ENCODE peak calls at places on chromosomes 2 and 18, in four cellular contexts. One of them, this sample, is unnamed.

GRCh38 chr2:11154460-11155325 is 574 bp upstream of the SLC66A3 start:
- DNase-seq in psoas muscle: peak; percentile 99
- DNase-seq in esophagus squamous epithelium: peak; percentile 85
- DNase-seq in Peyer's patch: peak; percentile 98
- DNase-seq in this sample: peak; percentile 99

GRCh38 chr2:219293736-219294201 is 14.6 kb downstream of the DNAJB2 start:
- DNase-seq in esophagus squamous epithelium: no peak
- DNase-seq in psoas muscle: peak; percentile 42
- DNase-seq in Peyer's patch: no peak
- DNase-seq in this sample: peak; percentile 71

GRCh38 chr18:59270689-59271257 is 2.5 kb downstream of the RAX start:
- DNase-seq in esophagus squamous epithelium: no peak
- DNase-seq in psoas muscle: no peak
- DNase-seq in Peyer's patch: no peak
- DNase-seq in this sample: no peak

GRCh38 chr2:174492963-174493431 is 6.2 kb upstream of the GPR155 start:
- DNase-seq in esophagus squamous epithelium: no peak
- DNase-seq in psoas muscle: no peak
- DNase-seq in Peyer's patch: peak; percentile 74
- DNase-seq in this sample: no peak

GRCh38 chr2:137947714-137948336 is 16.4 kb upstream of the HNMT start:
- DNase-seq in psoas muscle: peak; percentile 76
- DNase-seq in Peyer's patch: peak; percentile 38
- DNase-seq in esophagus squamous epithelium: no peak
- DNase-seq in this sample: no peak

GRCh38 chr18:13390196-13390595 is 171.6 kb downstream of the LDLRAD4 start:
- DNase-seq in psoas muscle: no peak
- DNase-seq in esophagus squamous epithelium: no peak
- DNase-seq in Peyer's patch: no peak
- DNase-seq in this sample: peak; percentile 69

GRCh38 chr2:132392211-132392610 is 24.4 kb upstream of the GPR39 start:
- DNase-seq in esophagus squamous epithelium: no peak
- DNase-seq in psoas muscle: no peak
- DNase-seq in Peyer's patch: no peak
- DNase-seq in this sample: no peak

GRCh38 chr2:169707626-169708025 is 13.4 kb downstream of the PHOSPHO2 start:
- DNase-seq in psoas muscle: no peak
- DNase-seq in Peyer's patch: no peak
- DNase-seq in esophagus squamous epithelium: no peak
- DNase-seq in this sample: no peak

GRCh38 chr2:234091432-234091879 is 41.0 kb downstream of the SPP2 start:
- DNase-seq in Peyer's patch: no peak
- DNase-seq in esophagus squamous epithelium: no peak
- DNase-seq in psoas muscle: no peak
- DNase-seq in this sample: no peak

GRCh38 chr2:40346535-40347354 is 105.1 kb downstream of the SLC8A1 start:
- DNase-seq in esophagus squamous epithelium: no peak
- DNase-seq in Peyer's patch: no peak
- DNase-seq in psoas muscle: peak; percentile 60
- DNase-seq in this sample: no peak

GRCh38 chr2:68391099-68391498 is 26.0 kb downstream of the PLEK start:
- DNase-seq in esophagus squamous epithelium: no peak
- DNase-seq in psoas muscle: no peak
- DNase-seq in Peyer's patch: no peak
- DNase-seq in this sample: no peak

GRCh38 chr18:2843161-2843560 is 3.6 kb upstream of the EMILIN2 start:
- DNase-seq in esophagus squamous epithelium: no peak
- DNase-seq in Peyer's patch: peak; percentile 70
- DNase-seq in psoas muscle: no peak
- DNase-seq in this sample: no peak

GRCh38 chr2:240820014-240820606 is at the start of gene KIF1A:
- DNase-seq in esophagus squamous epithelium: no peak
- DNase-seq in Peyer's patch: no peak
- DNase-seq in psoas muscle: peak; percentile 46
- DNase-seq in this sample: no peak

GRCh38 chr2:54579682-54580349 is 123.7 kb downstream of the SPTBN1 start:
- DNase-seq in psoas muscle: no peak
- DNase-seq in Peyer's patch: peak; percentile 75
- DNase-seq in esophagus squamous epithelium: no peak
- DNase-seq in this sample: no peak

GRCh38 chr18:54202851-54203250 is 21.6 kb downstream of the MBD2 start:
- DNase-seq in esophagus squamous epithelium: no peak
- DNase-seq in psoas muscle: no peak
- DNase-seq in Peyer's patch: no peak
- DNase-seq in this sample: no peak

GRCh38 chr2:222423632-222424280 is 587 bp upstream of the SGPP2 start:
- DNase-seq in Peyer's patch: no peak
- DNase-seq in esophagus squamous epithelium: no peak
- DNase-seq in psoas muscle: no peak
- DNase-seq in this sample: no peak

GRCh38 chr2:206232287-206233035 is 42.0 kb upstream of the ZDBF2 start:
- DNase-seq in psoas muscle: no peak
- DNase-seq in Peyer's patch: no peak
- DNase-seq in esophagus squamous epithelium: no peak
- DNase-seq in this sample: no peak

GRCh38 chr2:173649527-173650219 is 295.0 kb downstream of the CDCA7 start:
- DNase-seq in esophagus squamous epithelium: no peak
- DNase-seq in psoas muscle: no peak
- DNase-seq in Peyer's patch: no peak
- DNase-seq in this sample: no peak

GRCh38 chr2:236216711-236217110 is 47.5 kb downstream of the ASB18 start:
- DNase-seq in Peyer's patch: no peak
- DNase-seq in esophagus squamous epithelium: no peak
- DNase-seq in psoas muscle: no peak
- DNase-seq in this sample: peak; percentile 31

GRCh38 chr2:54402350-54402749 is 53.8 kb upstream of the SPTBN1 start:
- DNase-seq in Peyer's patch: no peak
- DNase-seq in esophagus squamous epithelium: no peak
- DNase-seq in psoas muscle: peak; percentile 64
- DNase-seq in this sample: peak; percentile 79

GRCh38 chr2:98944786-98945185 is 8.8 kb upstream of the CRACDL start:
- DNase-seq in esophagus squamous epithelium: no peak
- DNase-seq in Peyer's patch: no peak
- DNase-seq in psoas muscle: no peak
- DNase-seq in this sample: no peak

GRCh38 chr18:79597176-79598045 is 82.2 kb upstream of the CTDP1 start:
- DNase-seq in esophagus squamous epithelium: no peak
- DNase-seq in psoas muscle: peak; percentile 33
- DNase-seq in Peyer's patch: no peak
- DNase-seq in this sample: no peak

GRCh38 chr2:55165567-55165966 is 66.5 kb downstream of the CLHC1 start:
- DNase-seq in Peyer's patch: no peak
- DNase-seq in psoas muscle: no peak
- DNase-seq in esophagus squamous epithelium: no peak
- DNase-seq in this sample: no peak

GRCh38 chr2:222364280-222364895 is 60.0 kb upstream of the SGPP2 start:
- DNase-seq in Peyer's patch: no peak
- DNase-seq in esophagus squamous epithelium: no peak
- DNase-seq in psoas muscle: no peak
- DNase-seq in this sample: no peak

GRCh38 chr2:202814226-202814625 is 57.3 kb downstream of the ICA1L start:
- DNase-seq in esophagus squamous epithelium: no peak
- DNase-seq in psoas muscle: no peak
- DNase-seq in Peyer's patch: no peak
- DNase-seq in this sample: no peak

GRCh38 chr2:37798315-37799005 is 126.6 kb upstream of the RMDN2 start:
- DNase-seq in Peyer's patch: no peak
- DNase-seq in psoas muscle: no peak
- DNase-seq in esophagus squamous epithelium: no peak
- DNase-seq in this sample: no peak

GRCh38 chr18:70991577-70991976 is 702.7 kb downstream of the SOCS6 start:
- DNase-seq in psoas muscle: no peak
- DNase-seq in Peyer's patch: no peak
- DNase-seq in esophagus squamous epithelium: no peak
- DNase-seq in this sample: no peak

DNA sequence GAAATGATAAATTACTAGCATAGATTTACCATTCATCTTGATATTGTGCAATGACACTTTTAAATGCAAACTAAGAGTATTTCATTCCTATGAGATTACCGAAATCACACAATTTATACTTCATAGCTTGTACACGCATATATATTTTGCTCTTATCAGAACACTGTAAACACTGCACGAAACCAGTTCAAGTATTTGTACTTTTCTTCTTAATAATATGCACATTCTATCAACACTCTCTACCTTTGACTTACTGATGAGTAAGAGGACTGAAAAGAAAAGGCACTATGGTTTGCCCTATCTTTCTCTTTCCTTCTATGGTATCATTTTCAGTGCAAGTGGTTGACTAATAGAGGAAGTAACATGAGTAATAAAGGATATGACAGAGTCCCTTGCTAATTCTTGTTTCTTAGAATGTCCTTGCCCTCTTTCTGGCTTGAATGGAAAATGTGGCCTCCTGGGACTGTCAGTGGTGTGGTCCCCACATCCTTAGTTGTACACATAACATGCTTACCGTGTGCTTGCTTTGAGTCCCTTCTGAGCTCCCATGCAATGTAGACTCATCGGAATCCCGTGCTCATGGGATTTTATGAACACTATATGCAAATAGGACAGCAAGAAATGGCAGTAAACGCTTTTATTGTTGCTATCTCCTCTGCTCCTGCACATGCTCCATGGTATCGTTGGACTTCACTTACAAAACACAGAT is 363.5 kb upstream of the TNP1 start:
- DNase-seq in esophagus squamous epithelium: no peak
- DNase-seq in psoas muscle: no peak
- DNase-seq in Peyer's patch: no peak
- DNase-seq in this sample: no peak
- H3K27ac ChIP-seq in esophagus squamous epithelium: peak overlapping the region; percentile 37
- H3K27ac ChIP-seq in psoas muscle: peak overlapping the region; percentile 54
- H3K27ac ChIP-seq in Peyer's patch: no peak overlapping the region
- H3K27ac ChIP-seq in this sample: peak overlapping the region; percentile 58

GRCh38 chr2:17630089-17630488 is 89.6 kb downstream of the VSNL1 start:
- DNase-seq in esophagus squamous epithelium: no peak
- DNase-seq in psoas muscle: no peak
- DNase-seq in Peyer's patch: no peak
- DNase-seq in this sample: no peak
- TF ChIP-seq CTCF in esophagus squamous epithelium: no peak
- TF ChIP-seq CTCF in psoas muscle: no peak
- TF ChIP-seq CTCF in Peyer's patch: no peak
- TF ChIP-seq CTCF in this sample: no peak

DNA sequence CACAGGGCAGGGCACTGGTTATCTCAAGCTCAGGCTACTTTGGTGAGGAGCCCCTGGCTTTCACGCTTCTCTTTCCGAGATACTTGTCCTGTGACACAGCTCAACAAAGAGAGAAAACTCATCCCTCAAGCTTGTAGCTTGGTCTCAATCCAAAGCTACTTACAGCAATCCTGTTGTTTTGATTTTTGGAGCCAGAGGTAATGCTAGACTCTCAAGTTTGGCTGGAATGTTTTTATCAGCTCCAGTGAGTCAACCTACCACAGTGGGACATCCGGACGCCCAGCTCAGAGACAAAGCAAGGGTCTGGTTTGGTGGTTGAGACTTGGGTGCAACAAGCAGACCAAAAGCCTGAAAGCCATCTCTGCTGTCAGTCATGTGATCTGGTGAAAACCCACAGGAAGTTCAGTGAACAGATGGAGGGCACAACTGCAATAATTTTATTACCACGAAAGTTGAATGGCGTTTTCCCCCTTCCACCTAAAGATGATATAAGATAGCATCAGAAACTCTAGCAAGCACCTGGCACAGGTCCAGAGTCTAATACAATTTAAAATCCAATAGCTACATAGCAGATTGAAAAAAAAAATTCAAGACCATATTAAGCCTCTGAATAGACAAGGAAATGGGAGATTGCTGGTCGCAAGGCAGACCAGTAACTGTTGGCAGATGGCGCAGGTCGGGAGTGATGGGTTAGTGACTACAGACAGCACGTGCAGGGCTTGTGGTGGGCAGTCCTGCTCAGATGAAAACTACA is 102.3 kb upstream of the SMAD7 start:
- DNase-seq in esophagus squamous epithelium: no peak
- DNase-seq in psoas muscle: no peak
- DNase-seq in Peyer's patch: peak; percentile 31
- DNase-seq in this sample: no peak
- H3K27ac ChIP-seq in esophagus squamous epithelium: peak overlapping the region; percentile 54
- H3K27ac ChIP-seq in psoas muscle: peak overlapping the region; percentile 48
- H3K27ac ChIP-seq in Peyer's patch: no peak overlapping the region
- H3K27ac ChIP-seq in this sample: peak overlapping the region; percentile 9

GRCh38 chr18:34352385-34353163 is 127.9 kb upstream of the NOL4 start:
- DNase-seq in Peyer's patch: no peak
- DNase-seq in esophagus squamous epithelium: no peak
- DNase-seq in psoas muscle: no peak
- DNase-seq in this sample: no peak
- TF ChIP-seq CTCF in Peyer's patch: no peak
- TF ChIP-seq CTCF in esophagus squamous epithelium: no peak
- TF ChIP-seq CTCF in psoas muscle: peak; percentile 31
- TF ChIP-seq CTCF in this sample: no peak

GRCh38 chr2:70344195-70344594 is 42.3 kb upstream of the FAM136A start:
- DNase-seq in Peyer's patch: no peak
- DNase-seq in psoas muscle: no peak
- DNase-seq in esophagus squamous epithelium: no peak
- DNase-seq in this sample: no peak
- H3K27ac ChIP-seq in Peyer's patch: no peak overlapping the region
- H3K27ac ChIP-seq in psoas muscle: no peak overlapping the region
- H3K27ac ChIP-seq in esophagus squamous epithelium: peak overlapping the region; percentile 55
- H3K27ac ChIP-seq in this sample: no peak overlapping the region

DNA sequence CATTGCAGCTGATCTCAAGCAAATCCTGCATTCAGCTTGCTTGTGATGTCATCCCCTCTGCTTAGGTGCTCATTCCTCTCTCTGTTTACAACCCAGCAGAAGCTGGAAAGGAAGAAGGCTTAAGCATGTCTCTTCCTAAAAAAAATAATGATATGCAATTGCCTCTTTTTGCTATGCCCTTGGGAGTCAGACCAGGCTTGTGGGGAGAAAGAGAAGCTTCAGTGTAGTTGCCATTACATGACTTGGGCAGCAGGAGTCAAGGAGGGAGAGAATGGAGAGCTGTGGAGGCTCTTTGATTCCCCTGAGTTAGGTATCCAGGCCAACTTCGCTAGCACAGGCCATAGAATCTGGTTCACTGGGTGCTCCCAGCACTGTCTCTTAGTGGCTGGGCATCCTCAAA is 101.1 kb downstream of the MAPK4 start:
- DNase-seq in psoas muscle: no peak
- DNase-seq in esophagus squamous epithelium: no peak
- DNase-seq in Peyer's patch: no peak
- DNase-seq in this sample: peak; percentile 4
- TF ChIP-seq CTCF in psoas muscle: no peak
- TF ChIP-seq CTCF in esophagus squamous epithelium: no peak
- TF ChIP-seq CTCF in Peyer's patch: no peak
- TF ChIP-seq CTCF in this sample: no peak

This sample was measured in coronary artery.